ENCODE peak calls at places on chromosome 2, in four cellular contexts. O, J, E and Q are unnamed samples. For H3K4me1, the result is how much of the 10 kb centered on the place peaks cover.

GRCh38 chr2:20241973-20242726 is 17.2 kb upstream of the SDC1 start:
- DNase-seq in O (peak), J (no peak), E (no peak), Q (no peak)

GRCh38 chr2:67318966-67319590 is 78.1 kb upstream of the ETAA1 start:
- DNase-seq in O (no peak), J (peak), E (no peak), Q (no peak)

GRCh38 chr2:145752091-145752806 is 1232.3 kb upstream of the ZEB2 start:
- DNase-seq in O (peak), J (peak), E (no peak), Q (peak)

GRCh38 chr2:524442-524841 is 152.8 kb downstream of the TMEM18 start:
- DNase-seq in O (no peak), J (no peak), E (no peak), Q (no peak)

GRCh38 chr2:100192825-100193224 is 50.4 kb upstream of the AFF3 start:
- DNase-seq in O (no peak), J (no peak), E (no peak), Q (no peak)

GRCh38 chr2:152222975-152223638 is 47.5 kb upstream of the STAM2 start:
- DNase-seq in O (no peak), J (peak), E (no peak), Q (peak)

GRCh38 chr2:159612255-159612901 is 4.0 kb downstream of the BAZ2B start:
- DNase-seq in O (peak), J (peak), E (no peak), Q (peak)

GRCh38 chr2:122980672-122981071 is 1044.4 kb upstream of the CNTNAP5 start:
- DNase-seq in O (no peak), J (no peak), E (no peak), Q (no peak)

GRCh38 chr2:215435261-215435808 is 533 bp downstream of the FN1 start:
- DNase-seq in O (peak), J (no peak), E (no peak), Q (peak)

GRCh38 chr2:122244830-122245229 is 489.4 kb downstream of the TSN start:
- DNase-seq in O (no peak), J (no peak), E (no peak), Q (no peak)

GRCh38 chr2:28663359-28663758 is 88.3 kb upstream of the PPP1CB start:
- DNase-seq in O (no peak), J (peak), E (no peak), Q (peak)

GRCh38 chr2:143682643-143683042 is 553.4 kb downstream of the ARHGAP15 start:
- DNase-seq in O (no peak), J (no peak), E (no peak), Q (no peak)

GRCh38 chr2:74779587-74780135 is 54.3 kb upstream of the HK2 start:
- DNase-seq in O (no peak), J (no peak), E (no peak), Q (no peak)

GRCh38 chr2:156054983-156055382 is 277.5 kb downstream of the NR4A2 start:
- DNase-seq in O (no peak), J (no peak), E (no peak), Q (no peak)

DNA sequence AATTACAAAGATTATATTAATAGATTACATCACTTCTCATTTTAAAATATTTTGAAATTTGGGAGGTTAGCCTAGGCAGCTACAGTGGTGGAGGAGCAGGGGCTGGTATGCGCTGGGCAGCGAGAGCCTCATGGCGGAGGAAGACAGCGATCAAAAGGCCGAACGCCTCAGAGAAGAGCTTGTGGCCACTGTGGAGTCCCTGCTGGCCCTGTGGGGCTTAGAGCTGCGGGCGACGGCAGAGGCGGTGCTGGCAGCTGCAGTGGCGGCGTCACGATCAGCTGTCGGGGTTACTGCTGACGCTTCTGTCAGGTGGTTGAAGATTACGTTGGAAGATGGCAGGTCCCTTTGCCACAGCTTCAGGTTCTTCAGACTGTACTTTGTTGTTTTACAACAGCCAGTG is 87.4 kb downstream of the ROCK2 start:
- DNase-seq in O (no peak), J (no peak), E (no peak), Q (no peak)
- H3K4me1 ChIP-seq in O (under half), J (under half), E (under half), Q (under half)

GRCh38 chr2:16566701-16567100 is 98.9 kb downstream of the CYRIA start:
- DNase-seq in O (no peak), J (no peak), E (no peak), Q (no peak)

GRCh38 chr2:16565481-16565880 is 100.2 kb downstream of the CYRIA start:
- DNase-seq in O (no peak), J (no peak), E (no peak), Q (no peak)

GRCh38 chr2:16570516-16570915 is 95.1 kb downstream of the CYRIA start:
- DNase-seq in O (no peak), J (no peak), E (no peak), Q (no peak)

GRCh38 chr2:16568998-16569397 is 96.6 kb downstream of the CYRIA start:
- DNase-seq in O (no peak), J (no peak), E (no peak), Q (no peak)

DNA sequence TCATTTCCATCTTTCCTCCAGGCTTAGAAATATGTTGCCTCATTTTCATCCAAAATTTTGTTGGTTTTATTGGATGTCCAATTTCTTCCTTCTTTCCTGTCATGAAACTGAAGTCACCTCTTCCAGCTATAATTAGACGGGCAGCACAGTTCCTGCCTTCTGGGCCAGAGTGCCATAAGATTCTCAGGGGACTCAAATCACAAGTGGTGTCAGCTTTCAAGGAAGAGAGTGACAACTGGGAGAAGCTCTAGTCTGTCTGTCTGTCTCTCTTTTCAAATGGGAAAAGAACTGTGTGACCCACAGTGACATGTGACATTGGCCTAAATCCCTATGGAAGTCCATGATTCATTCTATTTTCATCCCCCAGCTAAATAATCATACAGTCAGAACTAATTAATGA is 96.2 kb downstream of the CYRIA start:
- DNase-seq in O (no peak), J (no peak), E (no peak), Q (no peak)
- TF ChIP-seq FOS in O (no peak), J (no peak), E (no peak), Q (no peak)

DNA sequence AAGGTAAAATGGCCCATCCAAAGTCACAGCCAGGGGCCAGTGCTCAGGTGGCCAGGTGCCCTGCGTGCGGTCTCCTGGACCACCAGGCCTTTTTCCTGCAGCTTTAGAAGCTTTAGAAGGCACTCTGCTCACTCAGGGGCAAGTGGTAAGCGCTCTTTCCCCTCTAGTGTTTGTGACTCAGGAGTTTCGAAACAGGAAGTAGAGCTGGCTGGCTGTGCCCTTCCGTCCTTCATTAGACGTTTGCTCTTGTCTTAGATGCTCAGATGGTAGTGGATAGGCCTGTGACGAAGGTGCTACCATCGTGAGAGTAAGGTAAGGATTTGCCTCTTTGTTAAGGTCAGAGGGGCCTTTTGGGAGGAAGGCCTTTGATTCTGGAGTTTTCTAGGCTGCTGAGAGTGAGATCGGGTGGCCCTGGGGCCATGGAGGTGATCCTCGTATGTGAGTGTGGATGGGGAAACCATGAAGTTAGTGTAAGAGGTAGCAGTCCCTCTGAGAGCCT is at the start of gene CASP8:
- DNase-seq in O (peak), J (peak), E (no peak), Q (no peak)
- H3K4me1 ChIP-seq in O (under half), J (under half), E (under half), Q (under half)

GRCh38 chr2:40004336-40004735 is 225.3 kb upstream of the THUMPD2 start:
- DNase-seq in O (no peak), J (peak), E (no peak), Q (no peak)
- TF ChIP-seq FOS in O (no peak), J (no peak), E (no peak), Q (peak)

DNA sequence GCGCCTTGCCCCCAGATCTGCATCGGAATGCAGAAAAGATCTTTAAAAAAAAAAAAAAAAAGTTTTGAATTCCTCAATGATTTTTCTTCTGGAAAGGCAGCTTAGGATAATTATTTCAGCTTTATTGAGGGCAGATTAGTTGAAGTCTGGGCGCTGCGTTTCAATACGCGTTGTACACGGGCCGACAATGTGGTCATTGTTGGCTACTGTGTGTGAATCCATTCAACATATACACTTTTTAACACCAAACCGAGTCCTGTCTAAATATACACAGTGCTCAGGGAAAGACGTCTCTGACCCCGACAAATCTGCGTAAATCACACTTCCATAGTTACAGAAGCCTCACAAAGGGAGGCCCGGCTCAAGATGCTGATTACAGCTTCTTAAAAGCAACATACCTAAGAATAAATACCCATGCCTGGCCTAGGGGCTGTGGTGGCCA is 1.4 kb upstream of the SIX3 start:
- DNase-seq in O (no peak), J (no peak), E (no peak), Q (no peak)
- H3K4me1 ChIP-seq in O (under half), J (under half), E (under half), Q (under half)

GRCh38 chr2:95359035-95359434 is 43.5 kb upstream of the FAHD2A start:
- DNase-seq in O (no peak), J (peak), E (no peak), Q (no peak)
- TF ChIP-seq FOS in O (no peak), J (no peak), E (no peak), Q (no peak)